ENCODE peak calls at places on chromosomes 11 and 22, in eight cellular contexts. I is mucosa of descending colon, E is tibial nerve, C is GM12878, H is cardiac fibroblast, T is H9, W is foreskin keratinocyte, J is heart right ventricle. K is an unnamed sample.

GRCh38 chr11:95283653-95284052 is 52.7 kb upstream of the SESN3 start:
- DNase-seq in I (no peak), E (no peak), C (no peak), H (peak), T (no peak), W (no peak), J (no peak), K (no peak)

GRCh38 chr11:17775035-17775348 is 40.4 kb downstream of the KCNC1 start:
- DNase-seq in I (no peak), E (no peak), C (no peak), H (no peak), T (no peak), W (no peak), J (no peak), K (no peak)

GRCh38 chr22:33519140-33519973 is 400.9 kb downstream of the LARGE1 start:
- DNase-seq in I (no peak), E (no peak), C (peak), H (peak), T (peak), W (peak), J (no peak), K (no peak)

GRCh38 chr22:45952151-45952550 is 24.8 kb downstream of the WNT7B start:
- DNase-seq in I (no peak), E (no peak), C (no peak), H (no peak), T (no peak), W (no peak), J (no peak), K (no peak)

GRCh38 chr22:50182176-50183081 is 3.3 kb upstream of the TRABD start:
- DNase-seq in I (peak), E (no peak), C (no peak), H (no peak), T (no peak), W (no peak), J (no peak), K (no peak)

GRCh38 chr11:31610544-31610943 is 101.0 kb downstream of the ELP4 start:
- DNase-seq in I (no peak), E (no peak), C (no peak), H (no peak), T (no peak), W (no peak), J (no peak), K (no peak)

GRCh38 chr11:101127699-101128570 is 1.7 kb downstream of the PGR start:
- DNase-seq in I (peak), E (no peak), C (no peak), H (no peak), T (peak), W (no peak), J (peak), K (no peak)

GRCh38 chr11:86427441-86427840 is 52.8 kb downstream of the CCDC81 start:
- DNase-seq in I (no peak), E (no peak), C (no peak), H (no peak), T (no peak), W (no peak), J (no peak), K (no peak)

GRCh38 chr11:13486926-13487660 is 8.7 kb downstream of the PTH start:
- DNase-seq in I (peak), E (no peak), C (no peak), H (peak), T (peak), W (no peak), J (peak), K (no peak)

GRCh38 chr22:37138879-37139561 is 10.7 kb downstream of the IL2RB start:
- DNase-seq in I (no peak), E (no peak), C (no peak), H (peak), T (no peak), W (no peak), J (no peak), K (no peak)

GRCh38 chr11:134360050-134360835 is 28.5 kb downstream of the GLB1L2 start:
- DNase-seq in I (peak), E (peak), C (no peak), H (peak), T (peak), W (no peak), J (peak), K (no peak)

GRCh38 chr11:15011741-15012140 is 39.6 kb upstream of the CALCA start:
- DNase-seq in I (no peak), E (no peak), C (no peak), H (no peak), T (no peak), W (no peak), J (no peak), K (no peak)

GRCh38 chr11:15010860-15011259 is 38.7 kb upstream of the CALCA start:
- DNase-seq in I (no peak), E (no peak), C (no peak), H (no peak), T (no peak), W (no peak), J (no peak), K (no peak)

GRCh38 chr11:15006139-15006759 is 34.1 kb upstream of the CALCA start:
- DNase-seq in I (no peak), E (no peak), C (peak), H (peak), T (peak), W (no peak), J (no peak), K (no peak)
- TF ChIP-seq CTCF in I (no peak), E (no peak), C (peak), H (peak), T (peak), W (peak), J (peak), K (peak)

DNA sequence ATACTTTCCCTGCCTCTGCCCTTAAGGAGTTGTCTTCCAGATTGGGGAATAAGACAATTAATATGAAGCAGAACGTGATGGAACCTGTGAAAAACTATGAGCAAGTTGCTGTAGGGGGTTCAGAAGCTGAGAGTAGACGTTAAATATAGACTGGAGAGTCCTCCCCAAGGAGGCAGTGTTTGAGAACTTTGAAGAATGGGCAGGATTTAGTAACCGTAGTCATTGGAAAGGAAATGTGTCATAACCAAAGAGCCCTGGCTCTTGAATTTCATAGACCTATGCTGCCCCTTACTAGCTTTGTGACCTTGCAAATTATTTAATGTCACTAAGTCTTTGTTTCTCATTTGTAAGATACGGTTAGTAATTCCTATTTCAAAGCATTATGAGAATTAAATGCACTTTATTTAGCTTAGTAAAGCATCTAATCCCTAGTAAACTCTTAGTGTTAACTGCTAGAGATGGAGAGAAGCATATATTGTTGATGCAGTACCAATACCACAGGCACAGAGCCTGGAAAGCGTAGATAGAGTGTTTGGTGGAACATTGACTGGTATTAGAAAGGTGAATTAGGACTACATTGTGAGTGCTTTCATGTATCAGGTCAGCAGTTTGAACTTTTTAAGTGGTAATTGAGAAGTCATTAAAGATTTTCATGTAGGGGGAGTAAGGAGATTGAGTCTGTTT is 54.1 kb downstream of the MCAM start:
- DNase-seq in I (no peak), E (no peak), C (peak), H (peak), T (no peak), W (peak), J (no peak), K (no peak)
- TF ChIP-seq CTCF in I (no peak), E (no peak), C (peak), H (peak), T (no peak), W (peak), J (no peak), K (no peak)

GRCh38 chr11:46603704-46604308 is 10.0 kb upstream of the AMBRA1 start:
- DNase-seq in I (no peak), E (no peak), C (no peak), H (no peak), T (no peak), W (no peak), J (no peak), K (no peak)

GRCh38 chr11:46600162-46600561 is 6.3 kb upstream of the AMBRA1 start:
- DNase-seq in I (no peak), E (no peak), C (no peak), H (no peak), T (no peak), W (no peak), J (no peak), K (no peak)

GRCh38 chr11:46599340-46600067 is 5.7 kb upstream of the AMBRA1 start:
- DNase-seq in I (no peak), E (no peak), C (no peak), H (no peak), T (no peak), W (no peak), J (no peak), K (no peak)

GRCh38 chr11:46597609-46598219 is 3.9 kb upstream of the AMBRA1 start:
- DNase-seq in I (no peak), E (no peak), C (no peak), H (peak), T (no peak), W (no peak), J (no peak), K (no peak)

GRCh38 chr11:46601129-46601528 is 7.3 kb upstream of the AMBRA1 start:
- DNase-seq in I (no peak), E (no peak), C (no peak), H (peak), T (no peak), W (no peak), J (no peak), K (no peak)
- TF ChIP-seq CTCF in I (no peak), E (no peak), C (no peak), H (no peak), T (no peak), W (no peak), J (no peak), K (no peak)

DNA sequence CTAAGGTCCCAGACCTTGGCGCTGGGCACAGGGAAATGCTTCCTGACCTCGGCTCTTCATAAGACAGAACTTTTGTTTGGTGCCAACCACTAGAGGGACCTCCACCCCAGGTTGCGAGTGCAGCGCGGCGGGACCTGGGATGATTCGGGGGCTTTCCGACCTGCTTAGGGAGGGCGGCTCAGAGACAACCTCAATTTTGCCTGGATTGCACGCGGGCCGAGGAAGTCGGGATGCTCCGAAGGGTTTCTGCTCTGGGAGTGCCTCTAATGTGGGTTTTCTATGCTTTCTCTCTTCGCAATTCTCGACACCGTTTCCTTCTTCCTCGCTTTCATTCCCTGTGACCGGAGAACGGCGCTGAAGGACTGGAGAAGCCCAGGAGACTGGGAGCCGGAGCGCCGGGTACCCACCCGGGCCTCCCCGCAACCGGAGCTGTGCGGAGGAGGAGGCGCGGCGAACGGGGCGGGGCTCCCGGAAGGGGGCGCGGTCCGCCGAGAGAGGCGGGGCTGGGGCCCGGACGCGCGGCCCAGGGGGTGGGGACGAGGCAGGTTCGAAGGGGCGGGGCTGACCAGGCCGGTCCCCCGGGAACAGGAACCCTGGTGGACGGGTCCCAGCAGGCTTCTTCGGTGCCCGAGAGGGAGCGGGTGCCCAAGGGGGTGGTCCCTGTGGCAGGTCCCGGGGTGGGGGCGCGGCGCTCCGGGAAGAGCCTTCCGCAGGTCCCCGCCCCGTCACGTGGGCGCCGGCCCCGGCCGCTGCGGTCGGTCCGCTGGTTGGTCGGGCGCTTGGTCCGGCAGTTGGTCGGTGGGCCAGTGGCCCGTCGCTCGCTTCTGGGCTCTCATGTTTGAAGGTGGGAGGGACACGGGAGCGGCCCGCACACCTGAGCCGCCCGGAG is at the start of gene PPFIBP2:
- DNase-seq in I (peak), E (peak), C (no peak), H (peak), T (peak), W (peak), J (peak), K (no peak)
- TF ChIP-seq CTCF in I (peak), E (peak), C (peak), H (peak), T (peak), W (peak), J (peak), K (peak)

GRCh38 chr11:82225930-82226329 is 507.7 kb downstream of the FAM181B start:
- DNase-seq in I (no peak), E (no peak), C (no peak), H (no peak), T (no peak), W (no peak), J (no peak), K (no peak)
- TF ChIP-seq CTCF in I (no peak), E (no peak), C (peak), H (no peak), T (peak), W (no peak), J (no peak), K (no peak)

GRCh38 chr11:15625691-15626090 is 511.0 kb downstream of the INSC start:
- DNase-seq in I (no peak), E (no peak), C (no peak), H (peak), T (no peak), W (no peak), J (no peak), K (no peak)
- TF ChIP-seq CTCF in I (no peak), E (no peak), C (no peak), H (no peak), T (no peak), W (no peak), J (no peak), K (no peak)

K was measured in esophagus squamous epithelium.